ENCODE peak calls at places on chromosomes 13 and 19, in seven cellular contexts. V is AG08396; C is body of pancreas; G is IMR-90; F is CD8-positive, alpha-beta memory T cell; L is endothelial cell of umbilical vein; K is brain microvascular endothelial cell. Y is an unnamed sample.

GRCh38 chr13:110716235-110716505 is 2.7 kb downstream of the ING1 start:
- DNase-seq in V (no peak), C (peak), G (no peak), F (no peak), L (no peak), K (peak), Y (no peak)

GRCh38 chr13:37934339-37935191 is 65.0 kb upstream of the TRPC4 start:
- DNase-seq in V (no peak), C (no peak), G (no peak), F (no peak), L (no peak), K (no peak), Y (no peak)

GRCh38 chr19:33712268-33712667 is 84.4 kb upstream of the KCTD15 start:
- DNase-seq in V (no peak), C (no peak), G (no peak), F (no peak), L (no peak), K (no peak), Y (no peak)

GRCh38 chr19:42693760-42694350 is 46.4 kb downstream of the PSG3 start:
- DNase-seq in V (peak), C (peak), G (peak), F (no peak), L (no peak), K (peak), Y (no peak)

GRCh38 chr13:50375792-50376191 is 360.5 kb downstream of the KCNRG start:
- DNase-seq in V (peak), C (no peak), G (peak), F (no peak), L (no peak), K (peak), Y (no peak)

GRCh38 chr19:37931941-37932655 is 25.1 kb downstream of the SIPA1L3 start:
- DNase-seq in V (peak), C (peak), G (peak), F (no peak), L (peak), K (peak), Y (no peak)

GRCh38 chr19:49684251-49684982 is 5.0 kb upstream of the ADM5 start:
- DNase-seq in V (peak), C (no peak), G (no peak), F (no peak), L (no peak), K (no peak), Y (no peak)

GRCh38 chr13:74825170-74825948 is 656.6 kb downstream of the TBC1D4 start:
- DNase-seq in V (peak), C (no peak), G (peak), F (no peak), L (peak), K (peak), Y (no peak)

GRCh38 chr13:51771418-51772104 is 32.4 kb downstream of the DHRS12 start:
- DNase-seq in V (no peak), C (peak), G (no peak), F (no peak), L (no peak), K (no peak), Y (no peak)

Y was measured in naive thymus-derived CD8-positive, alpha-beta T cell.